ENCODE peak calls at places on chromosome 10, in ten cellular contexts. T is activated CD8-positive, alpha-beta memory T cell treated with anti-CD3 and anti-CD28 coated beads, Interleukin-2, amount 10 ng/mL, durations not matched to agents 7 days and 5 days; W is A549; I is T-helper 17 cell; O is WTC11; B is Panc1; Y is upper lobe of right lung; Z is activated naive CD4-positive, alpha-beta T cell treated with anti-CD3 and anti-CD28 coated beads, Interleukin-2, amount 50 U/mL, for 72 hours; K is HepG2; E is gastroesophageal sphincter. X is an unnamed sample.
A peak's percentile ranks its signal among the peaks of the same experiment; 100 is the strongest.

GRCh38 chr10:73762915-73763314 is 18.7 kb downstream of the SEC24C start:
- ATAC-seq in Z (peak; percentile 60), E (no peak), W (no peak), B (no peak), K (no peak), I (no peak), T (peak; percentile 25), O (no peak), Y (no peak), X (no peak)

GRCh38 chr10:22611425-22612111 is 102.8 kb downstream of the PIP4K2A start:
- ATAC-seq in Y (no peak), K (no peak), O (no peak), T (peak; percentile 85), W (no peak), Z (peak; percentile 93), B (no peak), I (peak; percentile 90), E (no peak), X (peak; percentile 16)

GRCh38 chr10:117860823-117861222 is 185.9 kb downstream of the RAB11FIP2 start:
- ATAC-seq in Y (peak; percentile 22), T (no peak), O (peak; percentile 47), W (peak; percentile 61), Z (no peak), E (no peak), K (peak; percentile 59), B (peak; percentile 68), I (no peak), X (peak; percentile 50)

GRCh38 chr10:98257198-98257597 is 10.8 kb downstream of the LOXL4 start:
- ATAC-seq in W (no peak), B (no peak), I (no peak), K (no peak), O (no peak), T (no peak), E (no peak), Y (no peak), Z (no peak), X (no peak)

GRCh38 chr10:8830064-8830463 is 775.6 kb downstream of the GATA3 start:
- ATAC-seq in K (no peak), B (no peak), O (no peak), E (no peak), Z (no peak), I (no peak), Y (no peak), T (no peak), W (no peak), X (peak; percentile 55)

GRCh38 chr10:99870051-99870730 is 87.8 kb downstream of the ABCC2 start:
- ATAC-seq in Y (no peak), O (no peak), E (no peak), B (no peak), I (peak; percentile 93), K (no peak), T (peak; percentile 91), Z (peak; percentile 95), W (no peak), X (no peak)

GRCh38 chr10:90674927-90675326 is 182.9 kb downstream of the HTR7 start:
- ATAC-seq in B (no peak), W (no peak), Z (no peak), I (no peak), K (no peak), Y (no peak), O (no peak), T (no peak), E (no peak), X (no peak)

GRCh38 chr10:89342219-89342966 is 14.6 kb downstream of the IFIT3 start:
- ATAC-seq in T (no peak), I (no peak), E (peak; percentile 56), B (no peak), W (peak; percentile 75), Y (peak; percentile 67), K (no peak), Z (no peak), O (no peak), X (peak; percentile 46)

GRCh38 chr10:51915031-51915542 is 215.7 kb upstream of the CSTF2T start:
- ATAC-seq in Y (no peak), K (no peak), I (no peak), T (no peak), Z (no peak), O (peak; percentile 71), B (no peak), W (no peak), E (no peak), X (no peak)

GRCh38 chr10:52744057-52744819 is 28.3 kb downstream of the MBL2 start:
- ATAC-seq in O (no peak), W (no peak), I (no peak), E (no peak), T (no peak), B (no peak), Z (no peak), K (no peak), Y (no peak), X (no peak)

GRCh38 chr10:9596368-9596920 is 1421.2 kb upstream of the CELF2 start:
- ATAC-seq in T (no peak), W (peak; percentile 62), K (no peak), Y (no peak), Z (no peak), O (peak; percentile 44), E (peak; percentile 43), B (no peak), I (no peak), X (no peak)

GRCh38 chr10:77505431-77506334 is 131.9 kb downstream of the KCNMA1 start:
- ATAC-seq in Y (peak; percentile 42), B (peak; percentile 52), W (peak; percentile 36), I (no peak), O (no peak), T (no peak), E (no peak), K (no peak), Z (peak; percentile 34), X (no peak)

GRCh38 chr10:71632896-71633600 is 86.5 kb downstream of the C10orf105 start:
- ATAC-seq in Y (no peak), Z (no peak), W (no peak), E (no peak), O (no peak), K (no peak), T (no peak), B (no peak), I (no peak), X (peak; percentile 14)

GRCh38 chr10:29189272-29189671 is 99.6 kb upstream of the LYZL1 start:
- ATAC-seq in E (no peak), Z (no peak), O (no peak), Y (no peak), W (no peak), B (no peak), I (no peak), T (no peak), K (no peak), X (no peak)

GRCh38 chr10:99526861-99527504 is 5.8 kb upstream of the NKX2-3 start:
- ATAC-seq in K (no peak), O (peak; percentile 2), T (no peak), B (no peak), I (no peak), E (no peak), Z (no peak), W (no peak), Y (peak; percentile 8), X (no peak)

GRCh38 chr10:97333351-97333600 is 1.3 kb downstream of the FRAT2 start:
- ATAC-seq in I (no peak), W (no peak), K (peak; percentile 5), Y (no peak), B (peak; percentile 36), Z (no peak), O (peak; percentile 6), T (no peak), E (no peak), X (no peak)

GRCh38 chr10:90906596-90906995 is 14.3 kb downstream of the ANKRD1 start:
- ATAC-seq in B (no peak), Y (no peak), O (no peak), W (no peak), I (no peak), T (peak; percentile 28), Z (peak; percentile 58), K (no peak), E (no peak), X (no peak)

GRCh38 chr10:92241158-92241500 is 49.7 kb downstream of the CPEB3 start:
- ATAC-seq in K (no peak), O (peak; percentile 23), B (no peak), Z (no peak), I (no peak), T (no peak), W (no peak), E (no peak), Y (no peak), X (no peak)

GRCh38 chr10:88136712-88137111 is 273.3 kb downstream of the PTEN start:
- ATAC-seq in Z (peak; percentile 47), I (no peak), O (no peak), B (no peak), W (no peak), K (no peak), E (no peak), T (no peak), Y (no peak), X (no peak)

GRCh38 chr10:68542046-68542445 is 14.7 kb upstream of the SLC25A16 start:
- ATAC-seq in K (peak; percentile 61), B (peak; percentile 34), T (no peak), Y (no peak), E (no peak), Z (no peak), W (peak; percentile 74), I (no peak), O (no peak), X (no peak)

GRCh38 chr10:127983701-127984100 is 76.8 kb downstream of the PTPRE start:
- ATAC-seq in O (no peak), W (no peak), Y (peak; percentile 49), K (no peak), T (no peak), I (no peak), B (no peak), E (peak; percentile 43), Z (no peak), X (peak; percentile 10)

GRCh38 chr10:88827718-88828117 is 23.9 kb downstream of the ANKRD22 start:
- ATAC-seq in T (no peak), K (no peak), W (no peak), O (no peak), I (no peak), B (no peak), Y (no peak), Z (peak; percentile 79), E (no peak), X (no peak)

GRCh38 chr10:127912607-127913367 is 5.9 kb downstream of the PTPRE start:
- ATAC-seq in K (no peak), T (no peak), Z (no peak), E (no peak), W (no peak), B (no peak), O (no peak), I (no peak), Y (no peak), X (no peak)

GRCh38 chr10:6603142-6604125 is 23.4 kb upstream of the PRKCQ start:
- ATAC-seq in I (no peak), K (no peak), Y (no peak), T (no peak), Z (no peak), O (no peak), W (no peak), B (no peak), E (no peak), X (no peak)

GRCh38 chr10:21740989-21741388 is 207.0 kb downstream of the MLLT10 start:
- ATAC-seq in Z (peak; percentile 40), K (no peak), I (peak; percentile 96), E (no peak), W (no peak), T (peak; percentile 68), Y (no peak), O (no peak), B (no peak), X (no peak)

GRCh38 chr10:50805981-50806622 is 66.4 kb downstream of the ASAH2B start:
- ATAC-seq in B (no peak), E (no peak), I (no peak), K (no peak), Z (no peak), W (no peak), T (no peak), Y (peak; percentile 86), O (peak; percentile 69), X (no peak)